ENCODE peak calls at places on chromosome 13, in ten cellular contexts. One of them, this sample, is unnamed.

GRCh38 chr13:63327584-63327983 is 1911.9 kb upstream of the PCDH20 start:
- DNase-seq in NCI-H2029 treated with DMSO at 0.1 percent for 48 hours: no peak
- DNase-seq in nucleus accumbens: no peak
- DNase-seq in NB4: no peak
- DNase-seq in stimulated activated CD4-positive, alpha-beta T cell treated with anti-CD3 and anti-CD28 coated beads, Interleukin-4, amount 100 ng/mL, for 4 hours: no peak
- DNase-seq in central memory CD8-positive, alpha-beta T cell: no peak
- DNase-seq in NCI-H1694 treated with DMSO at 0.1 percent for 48 hours: no peak
- DNase-seq in astrocyte of the hippocampus: no peak
- DNase-seq in epithelial cell of prostate: no peak
- DNase-seq in suprapubic skin: no peak
- DNase-seq in this sample: no peak

GRCh38 chr13:106151056-106151699 is 384.3 kb downstream of the EFNB2 start:
- DNase-seq in nucleus accumbens: no peak
- DNase-seq in stimulated activated CD4-positive, alpha-beta T cell treated with anti-CD3 and anti-CD28 coated beads, Interleukin-4, amount 100 ng/mL, for 4 hours: no peak
- DNase-seq in NCI-H2029 treated with DMSO at 0.1 percent for 48 hours: no peak
- DNase-seq in NB4: no peak
- DNase-seq in suprapubic skin: no peak
- DNase-seq in astrocyte of the hippocampus: peak; percentile 97
- DNase-seq in epithelial cell of prostate: peak; percentile 89
- DNase-seq in central memory CD8-positive, alpha-beta T cell: no peak
- DNase-seq in NCI-H1694 treated with DMSO at 0.1 percent for 48 hours: no peak
- DNase-seq in this sample: no peak

GRCh38 chr13:25415196-25415595 is 43.4 kb downstream of the ATP8A2 start:
- DNase-seq in NCI-H1694 treated with DMSO at 0.1 percent for 48 hours: no peak
- DNase-seq in central memory CD8-positive, alpha-beta T cell: no peak
- DNase-seq in suprapubic skin: no peak
- DNase-seq in stimulated activated CD4-positive, alpha-beta T cell treated with anti-CD3 and anti-CD28 coated beads, Interleukin-4, amount 100 ng/mL, for 4 hours: no peak
- DNase-seq in nucleus accumbens: no peak
- DNase-seq in epithelial cell of prostate: no peak
- DNase-seq in NB4: no peak
- DNase-seq in NCI-H2029 treated with DMSO at 0.1 percent for 48 hours: peak; percentile 69
- DNase-seq in astrocyte of the hippocampus: no peak
- DNase-seq in this sample: no peak

GRCh38 chr13:106507560-106508274 is 27.7 kb downstream of the EFNB2 start:
- DNase-seq in epithelial cell of prostate: peak; percentile 76
- DNase-seq in suprapubic skin: no peak
- DNase-seq in NB4: peak; percentile 96
- DNase-seq in stimulated activated CD4-positive, alpha-beta T cell treated with anti-CD3 and anti-CD28 coated beads, Interleukin-4, amount 100 ng/mL, for 4 hours: no peak
- DNase-seq in NCI-H1694 treated with DMSO at 0.1 percent for 48 hours: no peak
- DNase-seq in NCI-H2029 treated with DMSO at 0.1 percent for 48 hours: no peak
- DNase-seq in nucleus accumbens: peak; percentile 35
- DNase-seq in astrocyte of the hippocampus: peak; percentile 93
- DNase-seq in central memory CD8-positive, alpha-beta T cell: no peak
- DNase-seq in this sample: peak; percentile 16

GRCh38 chr13:26616126-26616525 is 58.6 kb downstream of the WASF3 start:
- DNase-seq in NCI-H2029 treated with DMSO at 0.1 percent for 48 hours: no peak
- DNase-seq in epithelial cell of prostate: peak; percentile 52
- DNase-seq in nucleus accumbens: no peak
- DNase-seq in NCI-H1694 treated with DMSO at 0.1 percent for 48 hours: no peak
- DNase-seq in NB4: no peak
- DNase-seq in central memory CD8-positive, alpha-beta T cell: no peak
- DNase-seq in suprapubic skin: no peak
- DNase-seq in astrocyte of the hippocampus: peak; percentile 42
- DNase-seq in stimulated activated CD4-positive, alpha-beta T cell treated with anti-CD3 and anti-CD28 coated beads, Interleukin-4, amount 100 ng/mL, for 4 hours: no peak
- DNase-seq in this sample: no peak

GRCh38 chr13:66837246-66837645 is 392.9 kb downstream of the PCDH9 start:
- DNase-seq in NCI-H2029 treated with DMSO at 0.1 percent for 48 hours: no peak
- DNase-seq in central memory CD8-positive, alpha-beta T cell: no peak
- DNase-seq in epithelial cell of prostate: no peak
- DNase-seq in suprapubic skin: no peak
- DNase-seq in stimulated activated CD4-positive, alpha-beta T cell treated with anti-CD3 and anti-CD28 coated beads, Interleukin-4, amount 100 ng/mL, for 4 hours: no peak
- DNase-seq in astrocyte of the hippocampus: no peak
- DNase-seq in NB4: no peak
- DNase-seq in nucleus accumbens: no peak
- DNase-seq in NCI-H1694 treated with DMSO at 0.1 percent for 48 hours: peak; percentile 67
- DNase-seq in this sample: no peak

GRCh38 chr13:77067519-77067918 is 40.6 kb upstream of the FBXL3 start:
- DNase-seq in nucleus accumbens: no peak
- DNase-seq in central memory CD8-positive, alpha-beta T cell: no peak
- DNase-seq in stimulated activated CD4-positive, alpha-beta T cell treated with anti-CD3 and anti-CD28 coated beads, Interleukin-4, amount 100 ng/mL, for 4 hours: no peak
- DNase-seq in NB4: no peak
- DNase-seq in NCI-H1694 treated with DMSO at 0.1 percent for 48 hours: no peak
- DNase-seq in suprapubic skin: no peak
- DNase-seq in epithelial cell of prostate: no peak
- DNase-seq in astrocyte of the hippocampus: no peak
- DNase-seq in NCI-H2029 treated with DMSO at 0.1 percent for 48 hours: no peak
- DNase-seq in this sample: no peak

GRCh38 chr13:24605923-24606372 is 74.3 kb upstream of the ATP12A start:
- DNase-seq in stimulated activated CD4-positive, alpha-beta T cell treated with anti-CD3 and anti-CD28 coated beads, Interleukin-4, amount 100 ng/mL, for 4 hours: no peak
- DNase-seq in NB4: peak; percentile 49
- DNase-seq in central memory CD8-positive, alpha-beta T cell: no peak
- DNase-seq in NCI-H2029 treated with DMSO at 0.1 percent for 48 hours: peak; percentile 13
- DNase-seq in epithelial cell of prostate: no peak
- DNase-seq in nucleus accumbens: no peak
- DNase-seq in astrocyte of the hippocampus: peak; percentile 35
- DNase-seq in suprapubic skin: no peak
- DNase-seq in NCI-H1694 treated with DMSO at 0.1 percent for 48 hours: no peak
- DNase-seq in this sample: peak; percentile 16

GRCh38 chr13:22793598-22794134 is 387.1 kb upstream of the SGCG start:
- DNase-seq in central memory CD8-positive, alpha-beta T cell: no peak
- DNase-seq in astrocyte of the hippocampus: peak; percentile 68
- DNase-seq in nucleus accumbens: no peak
- DNase-seq in NCI-H2029 treated with DMSO at 0.1 percent for 48 hours: no peak
- DNase-seq in stimulated activated CD4-positive, alpha-beta T cell treated with anti-CD3 and anti-CD28 coated beads, Interleukin-4, amount 100 ng/mL, for 4 hours: no peak
- DNase-seq in NB4: no peak
- DNase-seq in suprapubic skin: no peak
- DNase-seq in epithelial cell of prostate: peak; percentile 8
- DNase-seq in NCI-H1694 treated with DMSO at 0.1 percent for 48 hours: no peak
- DNase-seq in this sample: no peak

GRCh38 chr13:87138856-87139255 is 532.3 kb upstream of the SLITRK5 start:
- DNase-seq in stimulated activated CD4-positive, alpha-beta T cell treated with anti-CD3 and anti-CD28 coated beads, Interleukin-4, amount 100 ng/mL, for 4 hours: no peak
- DNase-seq in epithelial cell of prostate: no peak
- DNase-seq in suprapubic skin: no peak
- DNase-seq in NCI-H1694 treated with DMSO at 0.1 percent for 48 hours: no peak
- DNase-seq in astrocyte of the hippocampus: no peak
- DNase-seq in NB4: no peak
- DNase-seq in nucleus accumbens: no peak
- DNase-seq in NCI-H2029 treated with DMSO at 0.1 percent for 48 hours: no peak
- DNase-seq in central memory CD8-positive, alpha-beta T cell: no peak
- DNase-seq in this sample: no peak

GRCh38 chr13:33060815-33061214 is 44.6 kb downstream of the KL start:
- DNase-seq in stimulated activated CD4-positive, alpha-beta T cell treated with anti-CD3 and anti-CD28 coated beads, Interleukin-4, amount 100 ng/mL, for 4 hours: no peak
- DNase-seq in epithelial cell of prostate: no peak
- DNase-seq in NB4: no peak
- DNase-seq in central memory CD8-positive, alpha-beta T cell: no peak
- DNase-seq in NCI-H1694 treated with DMSO at 0.1 percent for 48 hours: no peak
- DNase-seq in nucleus accumbens: no peak
- DNase-seq in astrocyte of the hippocampus: no peak
- DNase-seq in NCI-H2029 treated with DMSO at 0.1 percent for 48 hours: no peak
- DNase-seq in suprapubic skin: no peak
- DNase-seq in this sample: no peak

GRCh38 chr13:110138009-110138699 is 168.8 kb downstream of the COL4A1 start:
- DNase-seq in NB4: peak; percentile 96
- DNase-seq in nucleus accumbens: peak; percentile 47
- DNase-seq in epithelial cell of prostate: no peak
- DNase-seq in NCI-H1694 treated with DMSO at 0.1 percent for 48 hours: no peak
- DNase-seq in suprapubic skin: no peak
- DNase-seq in central memory CD8-positive, alpha-beta T cell: no peak
- DNase-seq in stimulated activated CD4-positive, alpha-beta T cell treated with anti-CD3 and anti-CD28 coated beads, Interleukin-4, amount 100 ng/mL, for 4 hours: peak; percentile 80
- DNase-seq in astrocyte of the hippocampus: peak; percentile 92
- DNase-seq in NCI-H2029 treated with DMSO at 0.1 percent for 48 hours: peak; percentile 61
- DNase-seq in this sample: peak; percentile 56

GRCh38 chr13:114105351-114106225 is 26.8 kb downstream of the RASA3 start:
- DNase-seq in central memory CD8-positive, alpha-beta T cell: no peak
- DNase-seq in NCI-H1694 treated with DMSO at 0.1 percent for 48 hours: no peak
- DNase-seq in suprapubic skin: peak; percentile 57
- DNase-seq in stimulated activated CD4-positive, alpha-beta T cell treated with anti-CD3 and anti-CD28 coated beads, Interleukin-4, amount 100 ng/mL, for 4 hours: no peak
- DNase-seq in NB4: no peak
- DNase-seq in astrocyte of the hippocampus: no peak
- DNase-seq in nucleus accumbens: no peak
- DNase-seq in NCI-H2029 treated with DMSO at 0.1 percent for 48 hours: no peak
- DNase-seq in epithelial cell of prostate: no peak
- DNase-seq in this sample: no peak

GRCh38 chr13:74966814-74967213 is 515.2 kb downstream of the TBC1D4 start:
- DNase-seq in central memory CD8-positive, alpha-beta T cell: no peak
- DNase-seq in epithelial cell of prostate: no peak
- DNase-seq in suprapubic skin: no peak
- DNase-seq in stimulated activated CD4-positive, alpha-beta T cell treated with anti-CD3 and anti-CD28 coated beads, Interleukin-4, amount 100 ng/mL, for 4 hours: no peak
- DNase-seq in NCI-H1694 treated with DMSO at 0.1 percent for 48 hours: no peak
- DNase-seq in NCI-H2029 treated with DMSO at 0.1 percent for 48 hours: no peak
- DNase-seq in NB4: no peak
- DNase-seq in astrocyte of the hippocampus: peak; percentile 9
- DNase-seq in nucleus accumbens: no peak
- DNase-seq in this sample: no peak

GRCh38 chr13:100646030-100646673 is 28.4 kb downstream of the TMTC4 start:
- DNase-seq in epithelial cell of prostate: no peak
- DNase-seq in stimulated activated CD4-positive, alpha-beta T cell treated with anti-CD3 and anti-CD28 coated beads, Interleukin-4, amount 100 ng/mL, for 4 hours: no peak
- DNase-seq in NCI-H1694 treated with DMSO at 0.1 percent for 48 hours: peak; percentile 20
- DNase-seq in astrocyte of the hippocampus: peak; percentile 73
- DNase-seq in suprapubic skin: no peak
- DNase-seq in central memory CD8-positive, alpha-beta T cell: no peak
- DNase-seq in nucleus accumbens: peak; percentile 67
- DNase-seq in NCI-H2029 treated with DMSO at 0.1 percent for 48 hours: no peak
- DNase-seq in NB4: peak; percentile 18
- DNase-seq in this sample: peak; percentile 7

GRCh38 chr13:51739403-51740112 is 64.4 kb downstream of the DHRS12 start:
- DNase-seq in NCI-H1694 treated with DMSO at 0.1 percent for 48 hours: no peak
- DNase-seq in NCI-H2029 treated with DMSO at 0.1 percent for 48 hours: no peak
- DNase-seq in nucleus accumbens: no peak
- DNase-seq in stimulated activated CD4-positive, alpha-beta T cell treated with anti-CD3 and anti-CD28 coated beads, Interleukin-4, amount 100 ng/mL, for 4 hours: no peak
- DNase-seq in NB4: no peak
- DNase-seq in suprapubic skin: no peak
- DNase-seq in central memory CD8-positive, alpha-beta T cell: no peak
- DNase-seq in astrocyte of the hippocampus: no peak
- DNase-seq in epithelial cell of prostate: no peak
- DNase-seq in this sample: no peak

GRCh38 chr13:91714726-91715334 is 316.4 kb downstream of the GPC5 start:
- DNase-seq in central memory CD8-positive, alpha-beta T cell: no peak
- DNase-seq in epithelial cell of prostate: no peak
- DNase-seq in NCI-H2029 treated with DMSO at 0.1 percent for 48 hours: no peak
- DNase-seq in nucleus accumbens: no peak
- DNase-seq in stimulated activated CD4-positive, alpha-beta T cell treated with anti-CD3 and anti-CD28 coated beads, Interleukin-4, amount 100 ng/mL, for 4 hours: no peak
- DNase-seq in suprapubic skin: no peak
- DNase-seq in NCI-H1694 treated with DMSO at 0.1 percent for 48 hours: no peak
- DNase-seq in NB4: no peak
- DNase-seq in astrocyte of the hippocampus: no peak
- DNase-seq in this sample: no peak

GRCh38 chr13:28735481-28736029 is 16.8 kb upstream of the SLC46A3 start:
- DNase-seq in nucleus accumbens: no peak
- DNase-seq in stimulated activated CD4-positive, alpha-beta T cell treated with anti-CD3 and anti-CD28 coated beads, Interleukin-4, amount 100 ng/mL, for 4 hours: no peak
- DNase-seq in astrocyte of the hippocampus: no peak
- DNase-seq in NB4: no peak
- DNase-seq in NCI-H2029 treated with DMSO at 0.1 percent for 48 hours: no peak
- DNase-seq in central memory CD8-positive, alpha-beta T cell: no peak
- DNase-seq in suprapubic skin: no peak
- DNase-seq in NCI-H1694 treated with DMSO at 0.1 percent for 48 hours: no peak
- DNase-seq in epithelial cell of prostate: no peak
- DNase-seq in this sample: no peak

GRCh38 chr13:109362606-109363005 is 423.8 kb downstream of the IRS2 start:
- DNase-seq in NB4: no peak
- DNase-seq in suprapubic skin: no peak
- DNase-seq in nucleus accumbens: no peak
- DNase-seq in stimulated activated CD4-positive, alpha-beta T cell treated with anti-CD3 and anti-CD28 coated beads, Interleukin-4, amount 100 ng/mL, for 4 hours: no peak
- DNase-seq in epithelial cell of prostate: no peak
- DNase-seq in central memory CD8-positive, alpha-beta T cell: no peak
- DNase-seq in NCI-H2029 treated with DMSO at 0.1 percent for 48 hours: no peak
- DNase-seq in astrocyte of the hippocampus: no peak
- DNase-seq in NCI-H1694 treated with DMSO at 0.1 percent for 48 hours: no peak
- DNase-seq in this sample: no peak

GRCh38 chr13:23992722-23993438 is 95.6 kb upstream of the C1QTNF9B start:
- DNase-seq in suprapubic skin: no peak
- DNase-seq in central memory CD8-positive, alpha-beta T cell: no peak
- DNase-seq in NCI-H1694 treated with DMSO at 0.1 percent for 48 hours: no peak
- DNase-seq in NCI-H2029 treated with DMSO at 0.1 percent for 48 hours: no peak
- DNase-seq in nucleus accumbens: peak; percentile 73
- DNase-seq in astrocyte of the hippocampus: no peak
- DNase-seq in epithelial cell of prostate: no peak
- DNase-seq in stimulated activated CD4-positive, alpha-beta T cell treated with anti-CD3 and anti-CD28 coated beads, Interleukin-4, amount 100 ng/mL, for 4 hours: no peak
- DNase-seq in NB4: no peak
- DNase-seq in this sample: no peak

GRCh38 chr13:112849500-112849899 is 119.5 kb upstream of the MCF2L start:
- DNase-seq in nucleus accumbens: no peak
- DNase-seq in NCI-H1694 treated with DMSO at 0.1 percent for 48 hours: no peak
- DNase-seq in epithelial cell of prostate: no peak
- DNase-seq in NB4: no peak
- DNase-seq in suprapubic skin: no peak
- DNase-seq in stimulated activated CD4-positive, alpha-beta T cell treated with anti-CD3 and anti-CD28 coated beads, Interleukin-4, amount 100 ng/mL, for 4 hours: no peak
- DNase-seq in NCI-H2029 treated with DMSO at 0.1 percent for 48 hours: peak; percentile 88
- DNase-seq in central memory CD8-positive, alpha-beta T cell: no peak
- DNase-seq in astrocyte of the hippocampus: peak; percentile 53
- DNase-seq in this sample: no peak